ENCODE peak calls at places on chromosomes 7 and 10, in six cellular contexts. I, Z, K, W, P and O are unnamed samples.

GRCh38 chr10:71323407-71323806 is 4.3 kb downstream of the SLC29A3 start:
- DNase-seq in W (peak), I (no peak), Z (no peak), K (no peak), P (peak), O (no peak)

GRCh38 chr10:69419096-69419760 is 2.5 kb upstream of the TACR2 start:
- DNase-seq in P (no peak), I (no peak), Z (no peak), K (no peak), W (no peak), O (no peak)

GRCh38 chr7:82700739-82701138 is 257.2 kb upstream of the CACNA2D1 start:
- DNase-seq in K (no peak), P (no peak), W (no peak), I (no peak), Z (no peak), O (no peak)

GRCh38 chr7:485188-486081 is 34.2 kb downstream of the PDGFA start:
- DNase-seq in I (no peak), P (no peak), W (peak), K (no peak), Z (no peak), O (no peak)

GRCh38 chr10:84138478-84139125 is 707 bp upstream of the GHITM start:
- DNase-seq in P (no peak), W (peak), I (no peak), K (no peak), Z (no peak), O (no peak)

GRCh38 chr10:102246261-102246660 is 929 bp downstream of the GBF1 start:
- DNase-seq in P (no peak), Z (no peak), K (no peak), W (no peak), I (no peak), O (no peak)

GRCh38 chr7:70634610-70635068 is 497.3 kb upstream of the GALNT17 start:
- DNase-seq in K (no peak), W (peak), Z (no peak), P (no peak), I (no peak), O (no peak)

GRCh38 chr10:96321822-96322221 is 17.6 kb downstream of the DNTT start:
- DNase-seq in Z (no peak), W (no peak), K (no peak), P (no peak), I (no peak), O (no peak)

GRCh38 chr7:130084037-130084875 is 13.9 kb downstream of the KLHDC10 start:
- DNase-seq in P (peak), W (peak), Z (no peak), I (no peak), K (no peak), O (no peak)

GRCh38 chr7:127885843-127886242 is 145.4 kb downstream of the LRRC4 start:
- DNase-seq in W (peak), Z (no peak), I (no peak), K (no peak), P (no peak), O (no peak)

GRCh38 chr7:30421647-30422196 is 56.9 kb downstream of the NOD1 start:
- DNase-seq in I (no peak), P (no peak), Z (no peak), W (no peak), K (no peak), O (no peak)

GRCh38 chr7:155803418-155804376 is 8.6 kb downstream of the SHH start:
- DNase-seq in I (no peak), W (no peak), Z (no peak), P (no peak), K (no peak), O (no peak)

GRCh38 chr10:17742918-17743317 is 9.1 kb upstream of the TMEM236 start:
- DNase-seq in K (no peak), Z (no peak), I (no peak), W (peak), P (peak), O (no peak)

GRCh38 chr7:151684408-151685175 is 164.9 kb upstream of the RHEB start:
- DNase-seq in Z (no peak), I (no peak), P (no peak), K (no peak), W (no peak), O (no peak)

GRCh38 chr10:70537398-70538194 is 59.0 kb downstream of the PALD1 start:
- DNase-seq in I (no peak), Z (no peak), P (peak), W (peak), K (peak), O (no peak)

DNA sequence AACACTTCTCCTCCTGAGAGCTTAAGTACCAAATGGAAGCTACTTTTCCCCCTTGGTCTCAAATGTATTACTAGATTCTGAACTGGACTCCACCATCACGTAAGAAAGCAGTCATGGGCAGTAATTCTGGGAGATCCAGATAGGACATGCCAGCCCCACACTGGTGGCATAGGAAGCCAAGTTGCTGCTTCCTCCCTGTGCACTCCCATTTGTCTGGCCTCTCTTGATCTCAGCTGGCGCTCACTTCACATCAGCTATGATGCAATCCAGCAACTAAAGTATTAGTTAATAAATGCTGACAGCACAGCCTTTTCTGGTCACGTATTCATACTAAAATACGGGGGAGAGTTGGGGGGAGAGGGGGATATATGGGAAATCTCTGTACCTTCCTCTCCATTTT is 3.4 kb upstream of the IL6 start:
- DNase-seq in Z (no peak), P (no peak), I (no peak), W (no peak), K (no peak), O (no peak)
- TF ChIP-seq POLR2A in Z (no peak), P (no peak), I (no peak), W (no peak), K (no peak), O (no peak)

GRCh38 chr10:12605580-12606405 is 256.4 kb downstream of the CAMK1D start:
- DNase-seq in K (peak), Z (no peak), I (no peak), P (peak), W (no peak), O (peak)
- TF ChIP-seq POLR2AphosphoS5 in K (peak), Z (peak), I (no peak), P (no peak), W (no peak), O (no peak)

DNA sequence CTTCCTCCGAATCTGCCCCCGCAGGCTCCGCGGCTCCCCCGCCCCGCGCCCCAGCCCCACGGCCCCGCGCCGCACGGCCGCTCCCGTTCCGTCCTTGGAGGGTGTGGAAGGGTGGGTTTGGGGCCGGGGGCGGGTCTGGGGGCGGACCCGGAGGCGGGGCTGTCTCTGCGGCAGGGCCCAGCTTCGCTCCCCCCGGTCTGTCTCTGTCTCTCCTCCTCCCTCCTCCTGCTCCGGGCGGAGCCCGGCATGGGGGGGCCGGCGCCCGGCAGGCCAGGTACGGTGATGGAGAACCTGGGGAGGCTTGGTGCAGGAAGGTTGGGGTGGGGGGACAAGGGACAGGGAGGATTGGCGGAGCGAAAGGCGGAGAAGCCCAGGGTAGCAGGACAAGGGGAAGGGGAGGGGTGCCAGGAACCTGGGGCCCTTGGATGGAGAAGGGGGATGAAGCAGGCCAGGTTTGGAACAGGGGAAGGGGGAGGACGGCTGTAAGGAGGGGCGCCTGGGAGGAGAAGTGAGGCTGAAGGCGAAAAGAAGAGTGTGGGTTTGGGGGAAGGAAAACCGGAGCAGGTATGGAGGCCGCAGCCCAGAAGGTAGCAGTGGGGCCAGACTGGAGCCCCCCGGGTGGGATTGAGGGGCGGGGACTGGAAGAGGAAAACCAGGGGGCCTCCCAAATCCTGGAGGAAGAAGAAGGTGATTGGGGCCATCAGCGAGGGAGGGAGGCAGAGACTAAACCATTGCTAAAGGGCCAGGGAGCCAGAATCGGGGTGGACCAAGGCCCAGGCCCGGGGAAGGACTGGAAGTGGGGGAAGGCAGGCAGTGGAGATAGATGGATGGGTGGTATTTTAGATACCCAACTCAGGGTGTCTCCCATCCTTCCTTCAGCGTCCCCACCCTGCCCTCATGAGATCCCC is at the start of gene NYAP1:
- DNase-seq in Z (no peak), W (peak), I (no peak), K (no peak), P (no peak), O (no peak)
- TF ChIP-seq TAF1 in Z (no peak), W (no peak), I (no peak), K (no peak), P (no peak), O (no peak)

GRCh38 chr7:100835903-100836811 is 8.8 kb upstream of the EPHB4 start:
- DNase-seq in Z (no peak), W (peak), K (no peak), I (peak), P (no peak), O (no peak)

GRCh38 chr7:100839361-100839760 is 12.0 kb upstream of the EPHB4 start:
- DNase-seq in Z (no peak), K (no peak), W (no peak), P (no peak), I (no peak), O (no peak)

GRCh38 chr7:100836812-100837098 is 9.4 kb upstream of the EPHB4 start:
- DNase-seq in P (no peak), K (no peak), W (peak), I (no peak), Z (no peak), O (no peak)

GRCh38 chr7:100840470-100841100 is 11.9 kb upstream of the SLC12A9 start:
- DNase-seq in Z (no peak), P (peak), W (no peak), I (no peak), K (no peak), O (no peak)

DNA sequence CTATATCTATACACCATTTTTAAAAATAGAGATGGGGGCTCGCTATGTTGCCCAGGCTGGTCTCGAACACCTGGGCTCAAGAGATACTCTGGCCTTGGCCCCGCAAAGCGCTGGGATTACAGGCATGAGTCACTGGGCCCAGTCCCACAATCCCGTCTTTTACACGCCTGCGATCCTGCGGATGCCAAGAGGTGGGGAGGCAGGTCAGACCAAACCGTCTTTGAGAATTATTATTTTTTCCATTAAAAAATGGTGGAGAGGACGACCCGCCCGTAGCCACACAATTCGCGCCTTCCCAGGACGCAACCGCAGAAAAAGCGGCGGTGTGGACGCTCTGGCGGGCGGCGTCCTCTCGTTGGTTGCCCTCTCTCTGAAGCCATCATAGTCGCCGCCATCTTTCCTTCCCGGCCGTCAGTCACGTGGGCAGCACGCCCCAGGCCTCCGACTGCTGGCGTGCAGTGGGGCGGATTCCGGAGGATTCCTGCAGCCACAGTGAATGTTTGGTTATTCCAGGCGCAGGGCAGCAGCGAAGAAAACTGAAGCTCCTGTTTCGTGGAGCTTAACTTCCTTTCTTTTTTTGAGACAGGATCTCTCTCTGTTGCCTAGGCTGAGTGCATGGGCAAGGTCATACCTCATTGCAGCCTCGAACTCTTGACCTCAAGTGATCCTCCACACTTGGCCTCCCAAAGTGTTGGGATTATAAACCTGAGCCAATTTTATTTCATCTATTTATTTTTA is 9.9 kb upstream of the EPHB4 start:
- DNase-seq in I (peak), K (peak), Z (peak), W (peak), P (no peak), O (peak)
- TF ChIP-seq POLR2A in I (no peak), K (no peak), Z (peak), W (peak), P (no peak), O (peak)

DNA sequence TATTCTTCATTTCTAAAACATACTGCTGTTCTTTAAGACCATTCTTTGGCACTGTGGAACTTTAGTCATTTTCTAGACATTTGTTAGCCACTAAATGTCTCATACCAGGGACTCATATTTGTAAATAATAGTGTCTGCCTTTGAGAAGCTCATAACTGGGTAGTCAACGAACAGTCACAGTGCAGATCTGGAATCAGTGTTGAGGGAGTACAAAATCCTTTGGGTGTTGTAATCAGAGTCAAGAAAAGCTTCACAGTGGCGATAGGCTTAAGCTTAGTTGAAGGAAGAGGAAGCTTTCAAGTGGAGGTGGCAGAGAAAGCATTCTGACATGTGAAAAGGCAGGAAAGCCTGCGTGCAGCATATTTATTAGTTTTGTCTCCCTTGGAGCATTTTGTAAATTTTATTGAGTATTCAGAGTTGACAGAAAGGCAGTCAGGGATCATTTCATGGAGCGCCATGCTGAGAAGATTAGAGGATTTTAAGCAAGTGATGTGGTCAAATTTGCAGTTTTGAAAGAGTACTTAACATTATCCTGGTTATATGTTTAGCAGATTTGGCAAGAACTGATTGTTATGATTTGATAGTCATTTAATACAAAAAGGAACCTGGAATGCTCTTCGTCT is 104.9 kb downstream of the ADK start:
- DNase-seq in P (no peak), Z (no peak), W (no peak), I (no peak), K (no peak), O (no peak)
- TF ChIP-seq POLR2AphosphoS5 in P (no peak), Z (no peak), W (no peak), I (no peak), K (no peak), O (no peak)

GRCh38 chr7:131829911-131830310 is 273.5 kb upstream of the PODXL start:
- DNase-seq in W (no peak), I (peak), K (no peak), P (no peak), Z (no peak), O (no peak)
- TF ChIP-seq TAF1 in W (no peak), I (no peak), K (no peak), P (no peak), Z (no peak), O (no peak)

GRCh38 chr10:132418520-132419416 is 21.8 kb downstream of the PWWP2B start:
- DNase-seq in W (peak), I (no peak), P (no peak), K (no peak), Z (no peak), O (no peak)
- TF ChIP-seq POLR2A in W (no peak), I (no peak), P (no peak), K (no peak), Z (no peak), O (no peak)

GRCh38 chr10:132009575-132009974 is 27.9 kb upstream of the BNIP3 start:
- DNase-seq in P (no peak), Z (no peak), K (no peak), I (no peak), W (no peak), O (no peak)

GRCh38 chr10:132011027-132011426 is 29.3 kb upstream of the BNIP3 start:
- DNase-seq in K (no peak), Z (no peak), I (no peak), W (no peak), P (no peak), O (no peak)

GRCh38 chr10:132010484-132010883 is 28.8 kb upstream of the BNIP3 start:
- DNase-seq in I (no peak), W (no peak), Z (no peak), P (no peak), K (no peak), O (no peak)

GRCh38 chr10:132007681-132008080 is 26.0 kb upstream of the BNIP3 start:
- DNase-seq in I (no peak), P (no peak), W (no peak), Z (no peak), K (no peak), O (no peak)

DNA sequence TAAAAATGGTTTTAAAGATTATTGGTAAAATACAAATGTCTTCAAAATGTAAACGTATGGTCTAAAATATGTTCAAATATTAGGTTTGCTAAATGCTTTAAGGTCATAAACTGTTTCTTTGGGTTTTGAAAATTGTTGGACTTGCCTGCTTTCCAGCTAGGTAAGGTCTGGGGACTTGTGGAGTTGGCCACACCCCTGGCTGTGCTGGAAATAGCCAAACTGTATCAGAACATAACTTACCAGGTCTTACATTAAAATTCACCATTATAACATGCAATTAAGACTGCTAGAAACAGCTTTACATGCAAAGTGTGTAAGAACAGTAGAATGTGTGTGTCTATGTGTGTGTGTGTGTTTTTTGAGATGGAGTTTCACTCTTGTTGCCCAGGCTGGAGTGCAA is 29.7 kb upstream of the BNIP3 start:
- DNase-seq in Z (no peak), P (no peak), I (no peak), K (no peak), W (no peak), O (no peak)
- TF ChIP-seq POLR2AphosphoS5 in Z (no peak), P (no peak), I (no peak), K (no peak), W (no peak), O (no peak)

GRCh38 chr7:5500056-5500776 is 76.6 kb upstream of the TNRC18 start:
- DNase-seq in P (no peak), Z (no peak), W (no peak), K (no peak), I (no peak), O (no peak)
- TF ChIP-seq TAF1 in P (no peak), Z (no peak), W (no peak), K (no peak), I (no peak), O (no peak)

GRCh38 chr7:22860784-22861482 is 38.3 kb upstream of the TOMM7 start:
- DNase-seq in Z (no peak), W (peak), P (peak), I (no peak), K (no peak), O (no peak)
- TF ChIP-seq POLR2A in Z (no peak), W (no peak), P (no peak), I (no peak), K (no peak), O (no peak)